ENCODE peak calls at places on chromosome 10, in five cellular contexts. F is HepG2, S is GM12878, L is H1, I is K562. G is an unnamed sample.

GRCh38 chr10:3886666-3887251 is 101.8 kb upstream of the KLF6 start:
- DNase-seq in F (peak; percentile 90), S (no peak), L (no peak), I (no peak), G (no peak)

GRCh38 chr10:97774811-97775294 is 3.1 kb upstream of the SFRP5 start:
- DNase-seq in F (peak; percentile 84), S (no peak), L (no peak), I (no peak), G (no peak)

GRCh38 chr10:71520042-71520441 is 123.3 kb downstream of the CDH23 start:
- DNase-seq in F (no peak), S (no peak), L (no peak), I (no peak), G (no peak)

GRCh38 chr10:113228570-113228969 is 278.5 kb downstream of the TCF7L2 start:
- DNase-seq in F (no peak), S (no peak), L (no peak), I (no peak), G (no peak)

GRCh38 chr10:132030898-132031463 is 34.8 kb upstream of the JAKMIP3 start:
- DNase-seq in F (no peak), S (no peak), L (no peak), I (no peak), G (no peak)

GRCh38 chr10:78905940-78906308 is 162.8 kb upstream of the ZMIZ1 start:
- DNase-seq in F (no peak), S (no peak), L (no peak), I (no peak), G (no peak)

GRCh38 chr10:62618576-62619408 is 185.7 kb upstream of the ADO start:
- DNase-seq in F (no peak), S (no peak), L (no peak), I (no peak), G (no peak)

GRCh38 chr10:90337316-90337715 is 520.5 kb downstream of the HTR7 start:
- DNase-seq in F (no peak), S (no peak), L (no peak), I (no peak), G (no peak)

GRCh38 chr10:85919358-85920022 is 447.1 kb downstream of the GRID1 start:
- DNase-seq in F (no peak), S (no peak), L (no peak), I (no peak), G (no peak)

GRCh38 chr10:75433216-75433615 is 1.8 kb downstream of the LRMDA start:
- DNase-seq in F (no peak), S (no peak), L (no peak), I (no peak), G (no peak)

GRCh38 chr10:4068255-4069028 is 283.4 kb upstream of the KLF6 start:
- DNase-seq in F (no peak), S (no peak), L (no peak), I (no peak), G (no peak)

GRCh38 chr10:3080608-3081007 is 13.3 kb downstream of the PFKP start:
- DNase-seq in F (no peak), S (no peak), L (no peak), I (no peak), G (no peak)

GRCh38 chr10:62860946-62861345 is 44.8 kb upstream of the EGR2 start:
- DNase-seq in F (peak; percentile 83), S (no peak), L (no peak), I (no peak), G (no peak)

GRCh38 chr10:103053659-103054581 is 135.8 kb downstream of the CNNM2 start:
- DNase-seq in F (peak; percentile 96), S (peak; percentile 55), L (peak; percentile 29), I (peak; percentile 45), G (peak; percentile 71)

DNA sequence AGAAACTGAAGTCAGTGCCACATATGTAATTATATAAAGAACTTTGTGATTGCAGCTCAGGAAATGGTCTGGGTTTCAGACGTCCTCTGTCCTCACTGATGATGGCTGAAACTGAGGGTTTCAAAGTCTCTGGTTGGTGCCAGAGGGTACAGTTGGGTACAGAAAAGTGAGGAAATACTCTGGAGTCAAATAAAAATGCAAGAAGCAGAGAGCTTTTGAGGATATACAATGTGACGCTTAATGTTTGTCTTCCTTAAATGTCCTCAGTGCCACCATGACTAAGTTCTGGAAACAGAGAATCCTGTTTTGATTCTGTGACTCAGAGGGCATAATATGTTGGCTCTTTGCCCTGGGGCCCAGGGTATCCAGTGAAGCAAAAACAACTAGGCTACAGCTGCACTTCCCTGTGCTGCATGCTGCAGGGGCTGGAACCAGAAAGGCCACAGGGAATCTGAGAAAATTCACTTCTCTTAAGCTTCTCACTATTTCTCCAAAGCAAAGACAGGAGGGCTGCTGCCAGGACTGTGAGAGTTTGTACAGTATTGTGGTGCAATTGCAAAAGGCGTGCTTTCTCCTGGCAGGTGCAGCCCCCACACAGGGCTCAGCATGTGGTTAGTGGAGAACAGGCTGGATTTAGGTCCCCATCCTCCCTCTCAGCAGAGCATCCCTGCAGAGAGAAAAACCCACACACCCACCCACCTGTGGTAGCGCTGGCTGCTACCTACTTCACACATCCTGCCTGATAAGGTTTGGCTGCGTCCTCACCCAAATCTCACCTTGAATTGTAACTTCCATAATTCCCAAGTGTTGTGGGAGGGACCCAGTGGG is 169.5 kb upstream of the SVIL start:
- DNase-seq in F (peak; percentile 48), S (no peak), L (no peak), I (no peak), G (no peak)
- TF ChIP-seq ATF2 in F (no peak), S (no peak), L (no peak), I (no peak), G (no peak)

DNA sequence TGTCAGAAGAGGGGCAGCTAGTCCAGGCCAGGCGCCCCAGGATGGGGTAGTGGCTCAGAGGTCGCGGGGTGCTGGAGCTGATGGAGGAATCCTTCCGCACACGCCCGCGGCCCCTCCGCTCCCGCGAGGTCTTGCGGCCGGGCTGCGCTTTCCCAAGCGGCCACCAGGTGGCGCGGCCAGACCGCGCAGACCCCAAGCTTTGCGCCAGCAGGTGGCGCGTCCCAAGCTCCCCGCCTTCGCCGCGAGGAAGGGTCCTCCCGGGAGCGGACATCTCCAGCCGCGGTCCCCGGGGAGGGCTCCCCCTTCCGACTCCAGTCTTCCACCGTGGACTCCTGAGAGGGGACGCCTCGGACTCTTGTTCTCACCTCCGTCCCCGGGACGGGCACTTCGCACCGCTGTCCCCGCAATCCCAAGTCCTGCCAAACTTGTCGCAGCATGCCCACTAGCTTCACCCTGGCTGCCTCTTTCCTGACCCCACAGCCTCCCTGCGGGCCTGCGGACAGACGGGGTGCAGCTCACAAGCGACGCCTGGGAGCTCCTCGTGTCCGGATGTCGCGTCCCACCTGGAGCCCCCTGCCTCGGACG is 19.4 kb downstream of the KCNK18 start:
- DNase-seq in F (peak; percentile 46), S (no peak), L (peak; percentile 59), I (peak; percentile 81), G (peak; percentile 83)
- TF ChIP-seq ATF2 in F (no peak), S (no peak), L (no peak), I (no peak), G (no peak)

GRCh38 chr10:29856295-29856694 is 203.1 kb downstream of the JCAD start:
- DNase-seq in F (no peak), S (no peak), L (no peak), I (no peak), G (no peak)

GRCh38 chr10:29860159-29860558 is 199.2 kb downstream of the JCAD start:
- DNase-seq in F (no peak), S (no peak), L (no peak), I (no peak), G (no peak)

GRCh38 chr10:29857843-29858242 is 201.5 kb downstream of the JCAD start:
- DNase-seq in F (no peak), S (no peak), L (no peak), I (no peak), G (no peak)

GRCh38 chr10:29859521-29860130 is 199.8 kb downstream of the JCAD start:
- DNase-seq in F (no peak), S (no peak), L (no peak), I (no peak), G (no peak)

DNA sequence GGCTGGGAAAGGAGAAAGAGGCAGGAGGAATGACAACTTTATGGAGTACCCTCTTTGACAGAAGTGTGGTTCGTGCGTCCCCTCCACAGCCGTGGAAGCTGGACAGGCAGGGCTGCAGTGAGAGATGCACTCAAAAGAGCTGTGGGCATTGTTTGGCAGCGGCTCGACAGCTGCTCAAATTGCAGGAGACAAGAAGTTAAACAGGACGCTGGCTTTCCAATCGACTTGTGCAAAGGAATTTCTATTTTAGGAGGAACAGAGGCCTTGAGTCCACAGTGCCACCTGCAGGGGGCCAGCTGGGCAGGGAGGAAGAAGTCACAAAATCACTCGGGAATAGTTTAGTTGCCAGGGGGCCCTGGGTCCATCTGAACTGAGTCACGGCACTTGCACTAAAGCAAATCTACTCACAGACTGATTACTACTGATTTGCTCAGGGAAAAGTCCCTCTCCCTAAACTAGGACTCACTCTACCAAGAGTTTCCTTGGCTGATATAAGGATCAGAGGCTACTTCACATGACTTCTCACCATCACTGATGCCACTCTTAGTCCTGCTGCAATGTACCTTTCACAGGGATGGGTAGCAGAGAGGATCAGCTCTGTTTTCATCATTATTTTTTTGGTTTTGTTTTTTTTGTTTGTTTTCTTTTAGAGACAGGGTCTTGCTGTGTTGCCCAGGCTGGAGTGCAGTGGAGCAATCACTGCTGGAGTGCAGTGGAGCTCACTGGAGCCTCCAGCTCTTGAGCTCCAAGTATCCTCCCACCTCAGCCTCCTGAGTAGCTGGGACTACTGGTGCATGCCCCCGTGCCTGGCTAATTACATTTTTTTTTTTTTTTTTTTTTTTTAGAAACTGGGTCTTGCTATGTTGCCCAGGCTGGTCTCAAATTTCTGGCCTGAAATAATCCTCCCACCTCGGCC is 200.8 kb downstream of the JCAD start:
- DNase-seq in F (peak; percentile 34), S (no peak), L (peak; percentile 25), I (no peak), G (peak; percentile 49)
- TF ChIP-seq ATF2 in F (no peak), S (no peak), L (no peak), I (no peak), G (no peak)

DNA sequence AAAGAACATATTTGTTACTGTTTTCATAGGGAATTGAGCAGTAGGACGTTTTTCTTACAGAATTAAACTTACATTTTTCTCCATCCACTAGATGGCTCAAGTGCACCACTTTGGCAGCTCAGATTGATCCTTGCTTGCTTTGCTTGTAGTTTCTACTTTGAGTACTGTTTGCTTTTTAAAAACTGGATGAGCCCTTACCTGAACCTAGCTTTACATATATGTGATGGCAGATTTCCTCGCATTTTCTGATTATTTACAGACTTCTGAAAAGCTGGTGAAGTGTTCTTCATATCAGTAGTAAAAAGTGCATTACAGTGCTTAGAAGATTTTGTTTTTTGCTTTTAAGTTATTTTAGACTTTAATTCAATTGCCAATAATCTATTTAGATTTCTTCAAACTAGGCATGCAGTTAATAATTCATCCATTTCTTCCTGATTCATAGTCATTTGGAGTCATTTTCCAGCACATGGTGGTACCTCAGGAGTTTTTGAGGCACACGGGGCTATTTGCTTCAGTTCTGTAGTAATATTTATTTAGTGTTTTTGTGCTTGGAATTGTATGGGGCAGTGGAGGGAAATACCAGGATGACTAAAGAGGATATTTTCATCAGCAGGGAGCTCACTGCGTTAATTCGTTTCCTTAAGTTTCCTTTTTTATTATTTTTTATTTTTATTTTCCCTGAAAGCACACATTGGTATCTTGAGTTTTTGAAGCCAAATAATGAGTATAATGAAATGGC is 57.3 kb downstream of the MAPK8 start:
- DNase-seq in F (peak; percentile 70), S (peak; percentile 51), L (no peak), I (peak; percentile 54), G (no peak)
- TF ChIP-seq ATF2 in F (no peak), S (no peak), L (no peak), I (no peak), G (no peak)

GRCh38 chr10:107686095-107686494 is 521.6 kb upstream of the SORCS1 start:
- DNase-seq in F (no peak), S (no peak), L (no peak), I (no peak), G (no peak)
- TF ChIP-seq ATF2 in F (no peak), S (no peak), L (no peak), I (no peak), G (no peak)